ENCODE peak calls at places on chromosomes 2 and 18, in nine cellular contexts. K, N, S, A, J, Y, D, P and T are unnamed samples.

GRCh38 chr18:79518028-79518682 is 122.4 kb downstream of the NFATC1 start:
- DNase-seq in K (no peak), N (no peak), S (no peak), A (no peak), J (no peak), Y (no peak), D (no peak), P (no peak), T (no peak)

GRCh38 chr2:241941691-241942301 is 72.3 kb downstream of the RTP5 start:
- DNase-seq in K (no peak), N (no peak), S (no peak), A (no peak), J (no peak), Y (no peak), D (no peak), P (no peak), T (no peak)

GRCh38 chr2:146817613-146818012 is 1027.2 kb upstream of the ACVR2A start:
- DNase-seq in K (no peak), N (peak; percentile 9), S (no peak), A (no peak), J (no peak), Y (no peak), D (no peak), P (no peak), T (no peak)

GRCh38 chr2:126898636-126899035 is at the start of gene TEX51:
- DNase-seq in K (no peak), N (no peak), S (no peak), A (no peak), J (no peak), Y (no peak), D (no peak), P (no peak), T (no peak)

GRCh38 chr2:239444626-239445625 is 44.1 kb upstream of the HDAC4 start:
- DNase-seq in K (peak; percentile 97), N (no peak), S (peak; percentile 60), A (no peak), J (no peak), Y (no peak), D (no peak), P (peak; percentile 15), T (no peak)

GRCh38 chr2:234861841-234862735 is 89.7 kb upstream of the SH3BP4 start:
- DNase-seq in K (no peak), N (no peak), S (peak; percentile 4), A (no peak), J (no peak), Y (no peak), D (no peak), P (no peak), T (no peak)

GRCh38 chr2:96342085-96342484 is 6.5 kb downstream of the NCAPH start:
- DNase-seq in K (peak; percentile 33), N (peak; percentile 23), S (no peak), A (peak; percentile 41), J (peak; percentile 94), Y (no peak), D (no peak), P (peak; percentile 34), T (no peak)

GRCh38 chr2:207499114-207499513 is 30.6 kb upstream of the CREB1 start:
- DNase-seq in K (no peak), N (no peak), S (no peak), A (no peak), J (no peak), Y (no peak), D (no peak), P (no peak), T (no peak)

GRCh38 chr2:46184794-46185583 is 112.2 kb upstream of the EPAS1 start:
- DNase-seq in K (no peak), N (no peak), S (no peak), A (no peak), J (no peak), Y (no peak), D (no peak), P (no peak), T (no peak)

GRCh38 chr18:570256-570655 is 9.9 kb upstream of the CETN1 start:
- DNase-seq in K (no peak), N (no peak), S (no peak), A (no peak), J (no peak), Y (no peak), D (no peak), P (no peak), T (no peak)

GRCh38 chr2:216113572-216113971 is 4.4 kb downstream of the XRCC5 start:
- DNase-seq in K (no peak), N (no peak), S (no peak), A (no peak), J (no peak), Y (peak; percentile 42), D (no peak), P (no peak), T (no peak)

GRCh38 chr2:6181525-6182270 is 489.5 kb downstream of the SOX11 start:
- DNase-seq in K (peak; percentile 84), N (no peak), S (no peak), A (no peak), J (peak; percentile 98), Y (no peak), D (no peak), P (no peak), T (peak; percentile 3)

GRCh38 chr18:78635093-78635800 is 344.4 kb upstream of the SALL3 start:
- DNase-seq in K (no peak), N (no peak), S (no peak), A (no peak), J (no peak), Y (no peak), D (no peak), P (no peak), T (no peak)